ENCODE peak calls at places on chromosomes 5 and 9, in seven cellular contexts. One of them, this sample, is unnamed.

GRCh38 chr5:159442210-159442850 is 112.0 kb upstream of the IL12B start:
- DNase-seq in A673: no peak
- DNase-seq in HFF-Myc: no peak
- DNase-seq in fibroblast of pulmonary artery: peak; percentile 7
- DNase-seq in WERI-Rb-1: peak; percentile 56
- DNase-seq in MM.1S: no peak
- DNase-seq in AG04450: no peak
- DNase-seq in this sample: peak; percentile 58

GRCh38 chr5:159782197-159782994 is 133.9 kb upstream of the ADRA1B start:
- DNase-seq in A673: no peak
- DNase-seq in HFF-Myc: no peak
- DNase-seq in fibroblast of pulmonary artery: no peak
- DNase-seq in WERI-Rb-1: no peak
- DNase-seq in MM.1S: no peak
- DNase-seq in AG04450: no peak
- DNase-seq in this sample: no peak

GRCh38 chr5:171520300-171521170 is 101.1 kb downstream of the FGF18 start:
- DNase-seq in A673: no peak
- DNase-seq in HFF-Myc: no peak
- DNase-seq in fibroblast of pulmonary artery: peak; percentile 13
- DNase-seq in WERI-Rb-1: no peak
- DNase-seq in MM.1S: no peak
- DNase-seq in AG04450: no peak
- DNase-seq in this sample: peak; percentile 60

GRCh38 chr5:171207256-171207866 is 101.7 kb upstream of the TLX3 start:
- DNase-seq in A673: peak; percentile 52
- DNase-seq in HFF-Myc: peak; percentile 36
- DNase-seq in fibroblast of pulmonary artery: peak; percentile 71
- DNase-seq in WERI-Rb-1: peak; percentile 17
- DNase-seq in MM.1S: peak; percentile 72
- DNase-seq in AG04450: peak; percentile 6
- DNase-seq in this sample: no peak

GRCh38 chr5:171122372-171122771 is 186.7 kb upstream of the TLX3 start:
- DNase-seq in A673: peak; percentile 1
- DNase-seq in HFF-Myc: no peak
- DNase-seq in fibroblast of pulmonary artery: peak; percentile 31
- DNase-seq in WERI-Rb-1: no peak
- DNase-seq in MM.1S: no peak
- DNase-seq in AG04450: no peak
- DNase-seq in this sample: no peak

GRCh38 chr5:151465476-151465875 is 18.1 kb downstream of the SLC36A1 start:
- DNase-seq in A673: no peak
- DNase-seq in HFF-Myc: no peak
- DNase-seq in fibroblast of pulmonary artery: no peak
- DNase-seq in WERI-Rb-1: no peak
- DNase-seq in MM.1S: no peak
- DNase-seq in AG04450: no peak
- DNase-seq in this sample: no peak

GRCh38 chr9:74577956-74578355 is 80.8 kb downstream of the RORB start:
- DNase-seq in A673: peak; percentile 22
- DNase-seq in HFF-Myc: no peak
- DNase-seq in fibroblast of pulmonary artery: no peak
- DNase-seq in WERI-Rb-1: no peak
- DNase-seq in MM.1S: peak; percentile 33
- DNase-seq in AG04450: no peak
- DNase-seq in this sample: no peak

GRCh38 chr9:22098636-22099332 is 89.7 kb upstream of the CDKN2B start:
- DNase-seq in A673: no peak
- DNase-seq in HFF-Myc: no peak
- DNase-seq in fibroblast of pulmonary artery: no peak
- DNase-seq in WERI-Rb-1: no peak
- DNase-seq in MM.1S: no peak
- DNase-seq in AG04450: no peak
- DNase-seq in this sample: no peak

GRCh38 chr5:980941-981340 is 27.7 kb upstream of the NKD2 start:
- DNase-seq in A673: peak; percentile 66
- DNase-seq in HFF-Myc: no peak
- DNase-seq in fibroblast of pulmonary artery: no peak
- DNase-seq in WERI-Rb-1: no peak
- DNase-seq in MM.1S: no peak
- DNase-seq in AG04450: no peak
- DNase-seq in this sample: no peak

GRCh38 chr9:114366334-114367128 is 21.3 kb downstream of the AKNA start:
- DNase-seq in A673: peak; percentile 55
- DNase-seq in HFF-Myc: peak; percentile 65
- DNase-seq in fibroblast of pulmonary artery: peak; percentile 88
- DNase-seq in WERI-Rb-1: no peak
- DNase-seq in MM.1S: peak; percentile 75
- DNase-seq in AG04450: peak; percentile 64
- DNase-seq in this sample: no peak

GRCh38 chr5:15501057-15501791 is 1.2 kb downstream of the FBXL7 start:
- DNase-seq in A673: peak; percentile 22
- DNase-seq in HFF-Myc: no peak
- DNase-seq in fibroblast of pulmonary artery: peak; percentile 84
- DNase-seq in WERI-Rb-1: peak; percentile 69
- DNase-seq in MM.1S: peak; percentile 90
- DNase-seq in AG04450: no peak
- DNase-seq in this sample: peak; percentile 62

GRCh38 chr5:167993771-167994170 is 297.7 kb upstream of the WWC1 start:
- DNase-seq in A673: no peak
- DNase-seq in HFF-Myc: no peak
- DNase-seq in fibroblast of pulmonary artery: no peak
- DNase-seq in WERI-Rb-1: no peak
- DNase-seq in MM.1S: no peak
- DNase-seq in AG04450: no peak
- DNase-seq in this sample: no peak

GRCh38 chr5:170475269-170476000 is 28.4 kb upstream of the KCNIP1 start:
- DNase-seq in A673: no peak
- DNase-seq in HFF-Myc: no peak
- DNase-seq in fibroblast of pulmonary artery: peak; percentile 47
- DNase-seq in WERI-Rb-1: no peak
- DNase-seq in MM.1S: no peak
- DNase-seq in AG04450: no peak
- DNase-seq in this sample: no peak

GRCh38 chr5:122195784-122196394 is 66.5 kb downstream of the ZNF474 start:
- DNase-seq in A673: peak; percentile 57
- DNase-seq in HFF-Myc: peak; percentile 39
- DNase-seq in fibroblast of pulmonary artery: peak; percentile 74
- DNase-seq in WERI-Rb-1: peak; percentile 32
- DNase-seq in MM.1S: peak; percentile 49
- DNase-seq in AG04450: peak; percentile 32
- DNase-seq in this sample: no peak

GRCh38 chr9:223167-223566 is 8.5 kb downstream of the DOCK8 start:
- DNase-seq in A673: peak; percentile 4
- DNase-seq in HFF-Myc: no peak
- DNase-seq in fibroblast of pulmonary artery: no peak
- DNase-seq in WERI-Rb-1: no peak
- DNase-seq in MM.1S: no peak
- DNase-seq in AG04450: no peak
- DNase-seq in this sample: no peak

GRCh38 chr9:116175616-116176015 is 22.0 kb downstream of the PAPPA start:
- DNase-seq in A673: no peak
- DNase-seq in HFF-Myc: no peak
- DNase-seq in fibroblast of pulmonary artery: no peak
- DNase-seq in WERI-Rb-1: no peak
- DNase-seq in MM.1S: no peak
- DNase-seq in AG04450: no peak
- DNase-seq in this sample: no peak

GRCh38 chr5:157998021-157998504 is 139.1 kb upstream of the CLINT1 start:
- DNase-seq in A673: peak; percentile 8
- DNase-seq in HFF-Myc: no peak
- DNase-seq in fibroblast of pulmonary artery: no peak
- DNase-seq in WERI-Rb-1: no peak
- DNase-seq in MM.1S: no peak
- DNase-seq in AG04450: no peak
- DNase-seq in this sample: no peak

GRCh38 chr9:114500583-114501292 is 4.5 kb downstream of the WHRN start:
- DNase-seq in A673: no peak
- DNase-seq in HFF-Myc: no peak
- DNase-seq in fibroblast of pulmonary artery: no peak
- DNase-seq in WERI-Rb-1: no peak
- DNase-seq in MM.1S: no peak
- DNase-seq in AG04450: no peak
- DNase-seq in this sample: no peak

GRCh38 chr5:102036927-102037326 is 259.2 kb downstream of the SLCO4C1 start:
- DNase-seq in A673: no peak
- DNase-seq in HFF-Myc: no peak
- DNase-seq in fibroblast of pulmonary artery: no peak
- DNase-seq in WERI-Rb-1: no peak
- DNase-seq in MM.1S: no peak
- DNase-seq in AG04450: no peak
- DNase-seq in this sample: no peak

GRCh38 chr5:178330791-178331404 is 98.3 kb upstream of the PHYKPL start:
- DNase-seq in A673: no peak
- DNase-seq in HFF-Myc: no peak
- DNase-seq in fibroblast of pulmonary artery: no peak
- DNase-seq in WERI-Rb-1: no peak
- DNase-seq in MM.1S: no peak
- DNase-seq in AG04450: no peak
- DNase-seq in this sample: no peak

GRCh38 chr5:78361226-78361993 is 993 bp downstream of the SCAMP1 start:
- DNase-seq in A673: peak; percentile 46
- DNase-seq in HFF-Myc: no peak
- DNase-seq in fibroblast of pulmonary artery: peak; percentile 79
- DNase-seq in WERI-Rb-1: peak; percentile 60
- DNase-seq in MM.1S: peak; percentile 27
- DNase-seq in AG04450: no peak
- DNase-seq in this sample: no peak

GRCh38 chr9:96299823-96300222 is 2.2 kb downstream of the HSD17B3 start:
- DNase-seq in A673: no peak
- DNase-seq in HFF-Myc: peak; percentile 11
- DNase-seq in fibroblast of pulmonary artery: no peak
- DNase-seq in WERI-Rb-1: peak; percentile 42
- DNase-seq in MM.1S: no peak
- DNase-seq in AG04450: peak; percentile 4
- DNase-seq in this sample: no peak

GRCh38 chr5:143228597-143229293 is 174.7 kb downstream of the NR3C1 start:
- DNase-seq in A673: no peak
- DNase-seq in HFF-Myc: no peak
- DNase-seq in fibroblast of pulmonary artery: no peak
- DNase-seq in WERI-Rb-1: no peak
- DNase-seq in MM.1S: no peak
- DNase-seq in AG04450: no peak
- DNase-seq in this sample: no peak

GRCh38 chr9:125574136-125574877 is 132.7 kb downstream of the MAPKAP1 start:
- DNase-seq in A673: no peak
- DNase-seq in HFF-Myc: no peak
- DNase-seq in fibroblast of pulmonary artery: no peak
- DNase-seq in WERI-Rb-1: no peak
- DNase-seq in MM.1S: no peak
- DNase-seq in AG04450: no peak
- DNase-seq in this sample: no peak

GRCh38 chr9:122055668-122056067 is 37.4 kb downstream of the TTLL11 start:
- DNase-seq in A673: no peak
- DNase-seq in HFF-Myc: no peak
- DNase-seq in fibroblast of pulmonary artery: no peak
- DNase-seq in WERI-Rb-1: no peak
- DNase-seq in MM.1S: no peak
- DNase-seq in AG04450: no peak
- DNase-seq in this sample: no peak

GRCh38 chr5:147240266-147240985 is 5.6 kb downstream of the STK32A start:
- DNase-seq in A673: no peak
- DNase-seq in HFF-Myc: no peak
- DNase-seq in fibroblast of pulmonary artery: no peak
- DNase-seq in WERI-Rb-1: no peak
- DNase-seq in MM.1S: no peak
- DNase-seq in AG04450: no peak
- DNase-seq in this sample: no peak

GRCh38 chr5:113806823-113807222 is 293.3 kb downstream of the YTHDC2 start:
- DNase-seq in A673: no peak
- DNase-seq in HFF-Myc: no peak
- DNase-seq in fibroblast of pulmonary artery: peak; percentile 22
- DNase-seq in WERI-Rb-1: peak; percentile 69
- DNase-seq in MM.1S: no peak
- DNase-seq in AG04450: no peak
- DNase-seq in this sample: peak; percentile 50

GRCh38 chr5:103408408-103408807 is 149.8 kb downstream of the MACIR start:
- DNase-seq in A673: no peak
- DNase-seq in HFF-Myc: no peak
- DNase-seq in fibroblast of pulmonary artery: no peak
- DNase-seq in WERI-Rb-1: no peak
- DNase-seq in MM.1S: peak; percentile 49
- DNase-seq in AG04450: no peak
- DNase-seq in this sample: no peak

GRCh38 chr9:115551396-115551795 is 433.4 kb upstream of the TNC start:
- DNase-seq in A673: peak; percentile 38
- DNase-seq in HFF-Myc: peak; percentile 52
- DNase-seq in fibroblast of pulmonary artery: no peak
- DNase-seq in WERI-Rb-1: no peak
- DNase-seq in MM.1S: no peak
- DNase-seq in AG04450: no peak
- DNase-seq in this sample: no peak

GRCh38 chr5:163269624-163270023 is 167.8 kb upstream of the CCNG1 start:
- DNase-seq in A673: peak; percentile 66
- DNase-seq in HFF-Myc: no peak
- DNase-seq in fibroblast of pulmonary artery: no peak
- DNase-seq in WERI-Rb-1: no peak
- DNase-seq in MM.1S: peak; percentile 63
- DNase-seq in AG04450: no peak
- DNase-seq in this sample: no peak
- TF ChIP-seq CTCF in A673: peak; percentile 60
- TF ChIP-seq CTCF in HFF-Myc: no peak
- TF ChIP-seq CTCF in fibroblast of pulmonary artery: no peak
- TF ChIP-seq CTCF in WERI-Rb-1: no peak
- TF ChIP-seq CTCF in MM.1S: peak; percentile 54
- TF ChIP-seq CTCF in AG04450: no peak
- TF ChIP-seq CTCF in this sample: no peak

GRCh38 chr9:3863114-3863528 is 337.3 kb upstream of the RFX3 start:
- DNase-seq in A673: peak; percentile 92
- DNase-seq in HFF-Myc: peak; percentile 92
- DNase-seq in fibroblast of pulmonary artery: peak; percentile 79
- DNase-seq in WERI-Rb-1: no peak
- DNase-seq in MM.1S: no peak
- DNase-seq in AG04450: no peak
- DNase-seq in this sample: no peak
- TF ChIP-seq CTCF in A673: no peak
- TF ChIP-seq CTCF in HFF-Myc: peak; percentile 15
- TF ChIP-seq CTCF in fibroblast of pulmonary artery: peak; percentile 12
- TF ChIP-seq CTCF in WERI-Rb-1: no peak
- TF ChIP-seq CTCF in MM.1S: no peak
- TF ChIP-seq CTCF in AG04450: no peak
- TF ChIP-seq CTCF in this sample: no peak

DNA sequence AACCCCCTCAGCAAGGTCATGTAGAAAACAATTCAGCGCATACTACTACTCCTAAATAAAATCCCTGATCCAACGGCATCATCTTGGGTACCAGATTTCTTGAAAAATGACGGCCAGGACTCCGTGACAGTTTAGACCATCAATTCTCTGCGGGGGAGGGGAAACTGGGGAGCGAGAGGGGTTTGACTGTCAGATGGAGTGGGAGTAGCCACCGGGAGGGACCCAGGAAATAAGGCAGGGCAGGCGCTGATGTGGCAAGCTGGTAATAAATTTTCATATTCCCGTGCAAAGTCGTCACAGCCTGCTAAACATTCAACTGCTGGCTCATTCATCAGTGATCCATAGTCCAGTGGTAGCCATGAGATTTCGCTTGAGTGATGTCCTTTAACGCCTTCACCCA is 447 bp upstream of the CDH18 start:
- DNase-seq in A673: no peak
- DNase-seq in HFF-Myc: no peak
- DNase-seq in fibroblast of pulmonary artery: no peak
- DNase-seq in WERI-Rb-1: no peak
- DNase-seq in MM.1S: no peak
- DNase-seq in AG04450: no peak
- DNase-seq in this sample: no peak
- TF ChIP-seq CTCF in A673: no peak
- TF ChIP-seq CTCF in HFF-Myc: no peak
- TF ChIP-seq CTCF in fibroblast of pulmonary artery: no peak
- TF ChIP-seq CTCF in WERI-Rb-1: no peak
- TF ChIP-seq CTCF in MM.1S: no peak
- TF ChIP-seq CTCF in AG04450: no peak
- TF ChIP-seq CTCF in this sample: no peak

GRCh38 chr5:132237141-132237540 is 9.5 kb upstream of the P4HA2 start:
- DNase-seq in A673: no peak
- DNase-seq in HFF-Myc: no peak
- DNase-seq in fibroblast of pulmonary artery: no peak
- DNase-seq in WERI-Rb-1: peak; percentile 72
- DNase-seq in MM.1S: no peak
- DNase-seq in AG04450: no peak
- DNase-seq in this sample: no peak
- TF ChIP-seq CTCF in A673: no peak
- TF ChIP-seq CTCF in HFF-Myc: no peak
- TF ChIP-seq CTCF in fibroblast of pulmonary artery: no peak
- TF ChIP-seq CTCF in WERI-Rb-1: peak; percentile 42
- TF ChIP-seq CTCF in MM.1S: no peak
- TF ChIP-seq CTCF in AG04450: peak; percentile 30
- TF ChIP-seq CTCF in this sample: no peak